ENCODE peak calls at places on chromosomes 6 and 20, in five cellular contexts. T is choroid plexus epithelial cell, P is GM10248, M is nephron progenitor cell, V is OCI-LY7. B is an unnamed sample.

GRCh38 chr6:22041797-22042489 is 254.9 kb downstream of the PRL start:
- DNase-seq in V (no peak), P (no peak), T (peak), M (no peak), B (no peak)

GRCh38 chr6:1893470-1894130 is 283.9 kb downstream of the FOXC1 start:
- DNase-seq in V (no peak), P (no peak), T (peak), M (peak), B (no peak)

GRCh38 chr6:145318952-145319351 is 416.4 kb downstream of the EPM2A start:
- DNase-seq in M (no peak), P (no peak), V (no peak), T (no peak), B (no peak)

GRCh38 chr20:53815509-53815908 is 221.9 kb upstream of the ZNF217 start:
- DNase-seq in M (no peak), V (no peak), P (no peak), T (no peak), B (no peak)

GRCh38 chr6:35522660-35523658 is 10.3 kb upstream of the TULP1 start:
- DNase-seq in M (peak), V (peak), P (peak), T (peak), B (peak)

GRCh38 chr6:111761783-111762312 is 111.4 kb downstream of the FYN start:
- DNase-seq in P (peak), M (no peak), T (peak), V (peak), B (peak)

GRCh38 chr6:121932071-121933009 is 467.1 kb upstream of the HSF2 start:
- DNase-seq in M (peak), T (peak), V (no peak), P (no peak), B (no peak)

GRCh38 chr6:169424821-169425240 is 171.2 kb upstream of the THBS2 start:
- DNase-seq in T (peak), P (no peak), V (no peak), M (no peak), B (no peak)

GRCh38 chr20:36519012-36519719 is 22.2 kb upstream of the MYL9 start:
- DNase-seq in T (no peak), V (no peak), P (no peak), M (no peak), B (no peak)

GRCh38 chr20:57055345-57055744 is 211.1 kb downstream of the BMP7 start:
- DNase-seq in T (no peak), M (no peak), V (peak), P (no peak), B (no peak)

GRCh38 chr20:64152906-64153305 is 11.3 kb upstream of the MYT1 start:
- DNase-seq in T (no peak), V (no peak), M (no peak), P (no peak), B (no peak)

GRCh38 chr6:143159001-143159400 is 98.3 kb downstream of the AIG1 start:
- DNase-seq in P (no peak), V (no peak), M (no peak), T (no peak), B (no peak)

GRCh38 chr6:152720964-152721363 is 23.3 kb downstream of the MYCT1 start:
- DNase-seq in T (peak), M (no peak), P (no peak), V (peak), B (no peak)

GRCh38 chr20:13261460-13262301 is 40.6 kb downstream of the ISM1 start:
- DNase-seq in T (peak), M (peak), V (peak), P (peak), B (peak)

GRCh38 chr20:13263451-13263850 is 42.4 kb downstream of the ISM1 start:
- DNase-seq in P (no peak), M (no peak), T (no peak), V (no peak), B (no peak)

GRCh38 chr20:13260620-13261279 is 39.7 kb downstream of the ISM1 start:
- DNase-seq in P (no peak), M (no peak), T (no peak), V (no peak), B (no peak)

GRCh38 chr20:13262701-13263335 is 41.7 kb downstream of the ISM1 start:
- DNase-seq in M (peak), T (no peak), P (no peak), V (no peak), B (no peak)

GRCh38 chr20:13262302-13262650 is 41.2 kb downstream of the ISM1 start:
- DNase-seq in V (no peak), P (no peak), T (no peak), M (no peak), B (no peak)
- TF ChIP-seq CTCF in V (peak), P (no peak), T (no peak), M (peak), B (peak)

DNA sequence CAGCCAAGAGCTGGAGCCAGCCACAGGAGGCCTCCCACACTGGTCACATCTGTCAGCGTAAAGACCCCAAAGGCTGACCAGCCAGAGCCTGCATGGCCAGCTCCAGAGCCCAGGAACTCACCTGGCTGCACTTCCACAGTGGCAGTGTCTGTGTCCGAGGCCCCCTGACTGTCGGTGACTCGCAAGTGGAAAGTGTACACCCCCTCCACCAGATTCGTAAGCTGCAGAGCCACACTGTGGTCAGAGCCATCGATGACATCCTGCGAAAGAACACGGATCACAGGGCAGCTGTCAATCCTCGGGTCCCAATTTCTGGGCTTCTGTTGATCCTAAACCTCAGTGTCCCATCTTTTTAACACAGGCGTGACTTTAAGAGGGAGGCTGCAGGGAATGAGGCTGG is 69.3 kb downstream of the ALDH5A1 start:
- DNase-seq in T (no peak), P (no peak), M (no peak), V (no peak), B (no peak)
- TF ChIP-seq CTCF in T (no peak), P (no peak), M (no peak), V (no peak), B (no peak)

GRCh38 chr20:25685276-25686080 is 11.2 kb downstream of the ZNF337 start:
- DNase-seq in V (peak), P (peak), T (no peak), M (no peak), B (no peak)
- TF ChIP-seq CTCF in V (no peak), P (peak), T (no peak), M (no peak), B (no peak)

GRCh38 chr20:43508604-43509040 is 1.1 kb downstream of the L3MBTL1 start:
- DNase-seq in P (no peak), V (no peak), T (peak), M (no peak), B (no peak)
- TF ChIP-seq CTCF in P (no peak), V (no peak), T (peak), M (no peak), B (no peak)

GRCh38 chr20:34311118-34312023 is 8.2 kb upstream of the AHCY start:
- DNase-seq in T (peak), V (no peak), P (no peak), M (peak), B (no peak)
- TF ChIP-seq CTCF in T (peak), V (peak), P (no peak), M (no peak), B (no peak)

B was measured in activated CD8-positive, alpha-beta T cell treated with anti-CD3 and anti-CD28 coated beads for 36 hours.